ENCODE peak calls at places on chromosomes 12 and 14, in four cellular contexts. I is SK-N-SH, H is heart right ventricle, F is lower lobe of right lung. T is an unnamed sample.
A peak's percentile ranks its signal among the peaks of the same experiment; 100 is the strongest.

GRCh38 chr14:93906341-93907329 is 20.5 kb upstream of the FAM181A start:
- DNase-seq in F (peak; percentile 73), I (peak; percentile 77), H (no peak), T (no peak)

GRCh38 chr12:57881035-57881973 is 34.8 kb upstream of the CTDSP2 start:
- DNase-seq in I (no peak), F (no peak), H (no peak), T (no peak)

GRCh38 chr12:11885261-11886038 is 185.3 kb upstream of the BCL2L14 start:
- DNase-seq in F (no peak), I (no peak), H (no peak), T (peak; percentile 12)

GRCh38 chr12:71748081-71748850 is 6.4 kb upstream of the RAB21 start:
- DNase-seq in H (no peak), F (no peak), I (no peak), T (no peak)

GRCh38 chr14:54807428-54807827 is 95.2 kb downstream of the GCH1 start:
- DNase-seq in F (no peak), I (no peak), H (no peak), T (no peak)

GRCh38 chr12:15599266-15600037 is 189.7 kb downstream of the EPS8 start:
- DNase-seq in I (no peak), F (no peak), H (peak; percentile 70), T (no peak)

GRCh38 chr14:20820063-20820904 is 17.6 kb upstream of the RNASE1 start:
- DNase-seq in I (no peak), H (no peak), F (no peak), T (no peak)

GRCh38 chr12:55955800-55956508 is 9.9 kb downstream of the PMEL start:
- DNase-seq in H (no peak), I (peak; percentile 41), F (no peak), T (no peak)

GRCh38 chr12:116318738-116319050 is 41.2 kb upstream of the MED13L start:
- DNase-seq in H (no peak), I (no peak), F (no peak), T (no peak)

DNA sequence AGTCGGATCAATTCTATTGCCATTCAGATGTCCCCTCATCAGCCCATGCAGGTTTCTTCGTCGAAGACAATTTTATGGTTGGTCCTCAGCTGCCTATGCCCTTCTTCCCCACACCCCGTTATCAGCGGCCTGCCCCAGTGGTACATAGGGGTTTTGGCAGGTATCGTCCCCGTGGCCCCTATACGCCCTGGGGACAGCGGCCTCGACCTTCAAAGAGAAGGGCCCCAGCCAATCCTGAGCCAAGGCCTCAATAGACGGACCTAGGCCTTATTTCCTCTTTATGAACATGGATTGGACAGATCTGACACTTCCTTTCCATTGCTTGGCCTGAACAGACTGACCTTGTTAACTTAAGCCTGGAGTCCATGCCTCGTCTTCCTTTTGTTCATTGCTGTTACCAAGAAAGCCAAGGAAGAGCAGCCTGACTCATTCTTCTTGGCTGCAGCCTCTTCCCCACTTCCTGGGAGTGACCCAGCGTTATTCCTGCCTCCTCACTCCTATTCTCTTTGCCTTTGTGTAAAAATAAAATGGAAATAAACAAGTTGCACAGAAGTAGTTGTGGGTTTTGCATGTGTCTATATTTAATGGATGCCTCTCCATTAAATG is 156.5 kb upstream of the AMIGO2 start:
- DNase-seq in I (no peak), F (no peak), H (no peak), T (no peak)
- H3K4me1 ChIP-seq in I (peaks cover 3% of the 10 kb centered on the region), F (peaks cover 22% of the 10 kb centered on the region), H (no peaks in the 10 kb centered on the region), T (peaks cover 3% of the 10 kb centered on the region)

DNA sequence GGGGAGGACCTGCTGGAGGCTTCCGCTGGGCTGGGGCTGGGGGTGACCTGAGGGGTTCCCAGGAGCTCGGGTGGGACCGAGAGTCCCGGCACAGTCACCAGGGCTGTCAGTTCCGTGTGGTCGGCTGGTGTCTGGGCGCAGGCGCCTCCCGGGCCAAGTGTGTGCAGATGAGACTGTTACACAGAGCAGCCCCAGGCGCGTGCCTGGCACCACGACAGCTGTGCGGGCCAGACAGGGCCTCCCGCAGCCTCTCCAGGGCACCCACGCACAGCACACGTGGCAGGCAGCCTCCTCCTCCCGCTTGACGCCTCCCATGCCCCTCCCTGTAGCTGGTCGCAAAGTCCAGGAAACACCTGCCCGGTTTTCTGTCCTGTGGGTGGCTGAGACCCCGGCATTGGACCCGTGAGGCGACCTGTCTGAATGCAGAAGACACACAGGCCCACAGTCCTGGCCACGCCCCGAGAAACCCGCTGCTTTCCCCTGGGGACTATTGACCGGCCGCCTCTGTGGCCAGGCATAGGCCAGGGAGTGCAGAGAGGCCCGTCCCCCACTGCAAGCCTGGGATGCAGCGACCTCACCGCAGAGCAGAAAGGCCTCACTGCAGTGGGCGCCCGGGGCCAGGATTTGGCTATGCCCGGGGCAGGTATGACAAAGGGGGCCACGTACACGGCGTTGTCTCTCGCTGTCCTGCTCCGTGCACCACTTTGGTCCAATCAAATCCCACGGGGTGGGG is 12.1 kb upstream of the GALNT9 start:
- DNase-seq in H (no peak), F (no peak), I (no peak), T (no peak)
- H3K9me3 ChIP-seq in H (no peaks in the 10 kb centered on the region), F (no peaks in the 10 kb centered on the region), I (no peaks in the 10 kb centered on the region), T (no peaks in the 10 kb centered on the region)

GRCh38 chr14:95487669-95488084 is 28.8 kb downstream of the SYNE3 start:
- DNase-seq in F (no peak), I (no peak), H (no peak), T (peak; percentile 3)
- H3K4me1 ChIP-seq in F (peaks cover 35% of the 10 kb centered on the region), I (peaks cover 15% of the 10 kb centered on the region), H (peaks cover 33% of the 10 kb centered on the region), T (peaks cover 35% of the 10 kb centered on the region)

DNA sequence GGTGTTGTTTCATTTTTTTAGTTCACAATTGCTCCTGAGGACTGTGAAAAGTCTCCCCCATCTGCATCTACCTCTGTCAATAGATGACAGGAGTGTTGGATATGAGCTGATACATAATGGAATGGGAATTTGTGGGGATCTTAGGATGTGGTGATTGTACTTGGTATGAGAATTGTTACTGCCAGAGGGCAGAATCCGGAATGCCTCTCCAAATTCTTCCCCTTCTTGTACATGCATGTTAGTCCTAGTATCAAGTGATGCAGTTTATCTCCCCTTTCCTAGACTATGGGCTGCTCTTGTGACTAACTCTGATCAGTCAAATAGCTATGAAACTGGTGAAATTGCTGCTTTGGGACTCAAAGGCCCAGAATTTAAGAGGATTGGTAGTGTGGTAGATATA is 24.8 kb upstream of the NOVA1 start:
- DNase-seq in F (no peak), I (no peak), H (no peak), T (no peak)
- H3K9me3 ChIP-seq in F (no peaks in the 10 kb centered on the region), I (no peaks in the 10 kb centered on the region), H (no peaks in the 10 kb centered on the region), T (no peaks in the 10 kb centered on the region)

GRCh38 chr12:54358620-54358944 is 5.7 kb downstream of the GPR84 start:
- DNase-seq in I (no peak), H (no peak), F (no peak), T (no peak)

GRCh38 chr12:54356951-54357356 is 7.3 kb downstream of the GPR84 start:
- DNase-seq in H (no peak), F (no peak), I (no peak), T (no peak)

GRCh38 chr12:54357802-54358619 is 6.3 kb downstream of the GPR84 start:
- DNase-seq in H (no peak), F (no peak), I (no peak), T (no peak)

GRCh38 chr12:54355104-54355815 is 9.0 kb downstream of the GPR84 start:
- DNase-seq in I (no peak), F (no peak), H (no peak), T (no peak)

DNA sequence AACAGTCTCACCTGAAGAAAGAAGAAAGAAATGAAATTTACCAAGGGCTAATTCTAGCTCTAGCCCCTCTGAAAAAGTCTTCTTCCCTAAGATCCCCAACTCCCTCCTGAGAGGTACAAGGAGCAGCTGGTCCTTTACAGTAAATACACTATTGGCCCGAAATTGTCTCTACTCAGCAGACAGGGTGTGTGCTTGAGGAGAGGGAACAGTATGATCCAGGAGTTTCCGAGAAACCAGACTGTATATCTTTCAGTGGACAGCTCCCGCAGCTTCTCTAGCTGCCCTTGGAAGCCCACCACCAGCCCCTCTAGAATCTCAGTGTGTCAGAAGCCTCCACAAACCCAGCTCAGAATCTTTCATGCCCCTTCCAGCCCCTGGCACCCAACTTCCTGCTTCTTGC is 8.1 kb downstream of the GPR84 start:
- DNase-seq in F (no peak), I (no peak), H (no peak), T (no peak)
- H3K4me1 ChIP-seq in F (peaks cover 49% of the 10 kb centered on the region), I (peaks cover 51% of the 10 kb centered on the region), H (peaks cover 19% of the 10 kb centered on the region), T (peaks cover 8% of the 10 kb centered on the region)

DNA sequence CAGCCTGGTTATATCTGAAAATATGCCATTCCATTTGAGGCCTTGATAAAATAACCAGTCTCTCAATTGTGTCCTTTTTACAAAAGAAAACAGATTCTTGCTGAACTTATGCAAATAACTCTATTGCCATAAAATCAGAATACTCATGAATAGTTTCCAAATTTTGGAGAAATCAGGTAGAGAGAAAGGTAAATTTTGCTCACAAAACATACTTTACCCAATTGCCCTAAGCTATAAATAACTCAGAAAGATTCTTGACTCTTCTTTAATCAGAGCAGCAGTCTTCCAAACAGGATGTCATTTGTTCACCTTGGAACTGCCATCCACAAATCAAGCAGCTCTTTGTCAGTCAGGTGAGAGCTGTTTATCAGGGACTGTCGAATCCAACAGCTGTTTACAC is 12.6 kb downstream of the ZNF26 start:
- DNase-seq in F (no peak), I (no peak), H (no peak), T (no peak)
- H3K9me3 ChIP-seq in F (peaks cover 99% of the 10 kb centered on the region), I (peaks cover 32% of the 10 kb centered on the region), H (peaks cover 57% of the 10 kb centered on the region), T (peaks cover 14% of the 10 kb centered on the region)